ENCODE peak calls at places on chromosomes 6 and 20, in nine cellular contexts. A is anterior cingulate cortex, K is NB4, U is HepG2, E is HAP-1, M is neural crest cell, D is GM12891, Y is activated gamma-delta T cell treated with Interleukin-2 at 50 U/mL for 16 hours, I is neural progenitor cell. S is an unnamed sample.
A peak's percentile ranks its signal among the peaks of the same experiment; 100 is the strongest.

GRCh38 chr6:113649276-113649675 is 207.9 kb upstream of the MARCKS start:
- DNase-seq in A (no peak), K (peak; percentile 28), U (no peak), E (no peak), M (no peak), D (no peak), Y (no peak), I (no peak), S (no peak)

GRCh38 chr6:32271427-32271826 is 47.6 kb upstream of the NOTCH4 start:
- DNase-seq in A (no peak), K (no peak), U (no peak), E (no peak), M (no peak), D (no peak), Y (no peak), I (no peak), S (no peak)

GRCh38 chr6:108945686-108946158 is 97.5 kb downstream of the ARMC2 start:
- DNase-seq in A (peak; percentile 58), K (no peak), U (no peak), E (no peak), M (no peak), D (no peak), Y (no peak), I (no peak), S (no peak)

GRCh38 chr6:168088161-168089106 is 9.4 kb upstream of the FRMD1 start:
- DNase-seq in A (no peak), K (no peak), U (peak; percentile 59), E (peak; percentile 8), M (peak; percentile 36), D (no peak), Y (no peak), I (peak; percentile 85), S (no peak)

GRCh38 chr6:143158113-143158581 is 97.5 kb downstream of the AIG1 start:
- DNase-seq in A (no peak), K (no peak), U (no peak), E (no peak), M (no peak), D (no peak), Y (no peak), I (no peak), S (no peak)

GRCh38 chr6:166736606-166737005 is 109.6 kb upstream of the RPS6KA2 start:
- DNase-seq in A (no peak), K (no peak), U (no peak), E (no peak), M (no peak), D (no peak), Y (no peak), I (no peak), S (no peak)

GRCh38 chr6:116253505-116254296 is at the start of gene TSPYL4:
- DNase-seq in A (peak; percentile 82), K (peak; percentile 95), U (peak; percentile 95), E (peak; percentile 94), M (peak; percentile 78), D (peak; percentile 74), Y (peak; percentile 86), I (peak; percentile 98), S (peak; percentile 89)

GRCh38 chr6:151285121-151285520 is 45.4 kb downstream of the AKAP12 start:
- DNase-seq in A (no peak), K (no peak), U (no peak), E (no peak), M (no peak), D (no peak), Y (no peak), I (no peak), S (no peak)

GRCh38 chr6:100078509-100078908 is 84.5 kb upstream of the MCHR2 start:
- DNase-seq in A (no peak), K (peak; percentile 30), U (peak; percentile 20), E (no peak), M (no peak), D (no peak), Y (no peak), I (peak; percentile 69), S (no peak)

GRCh38 chr20:54061106-54061881 is 9.1 kb downstream of the BCAS1 start:
- DNase-seq in A (no peak), K (no peak), U (no peak), E (no peak), M (no peak), D (no peak), Y (no peak), I (no peak), S (no peak)

GRCh38 chr20:19735446-19735845 is 22.6 kb upstream of the RIN2 start:
- DNase-seq in A (peak; percentile 5), K (peak; percentile 95), U (peak; percentile 48), E (peak; percentile 8), M (no peak), D (no peak), Y (no peak), I (no peak), S (no peak)

S was measured in GM13977.